ENCODE peak calls at places on chromosomes 3 and 15, in seven cellular contexts. X, V, L, M, N, F and E are unnamed samples.

GRCh38 chr3:44782891-44783290 is 21.3 kb downstream of the KIF15 start:
- DNase-seq in N (no peak), F (no peak), V (no peak), X (no peak), M (no peak), L (no peak), E (no peak)

GRCh38 chr3:14143826-14144225 is 19.0 kb downstream of the TMEM43 start:
- DNase-seq in N (no peak), M (no peak), X (no peak), L (peak; percentile 43), V (peak; percentile 98), F (peak; percentile 21), E (no peak)

GRCh38 chr15:51366911-51367310 is 25.5 kb downstream of the GLDN start:
- DNase-seq in F (no peak), X (no peak), L (peak; percentile 18), V (peak; percentile 85), M (no peak), N (no peak), E (no peak)

GRCh38 chr3:71442648-71443047 is 140.9 kb downstream of the FOXP1 start:
- DNase-seq in N (no peak), V (no peak), M (no peak), L (no peak), F (no peak), X (no peak), E (no peak)

GRCh38 chr3:104385421-104385820 is 981.3 kb upstream of the ALCAM start:
- DNase-seq in F (no peak), M (no peak), N (no peak), X (no peak), V (peak; percentile 15), L (no peak), E (no peak)

GRCh38 chr15:95019907-95020306 is 788.5 kb downstream of the MCTP2 start:
- DNase-seq in X (no peak), F (no peak), N (no peak), M (no peak), L (no peak), V (no peak), E (no peak)

GRCh38 chr15:33242165-33242564 is 47.7 kb upstream of the FMN1 start:
- DNase-seq in N (no peak), L (no peak), X (no peak), F (peak; percentile 74), M (no peak), V (no peak), E (no peak)

GRCh38 chr3:56764184-56764583 is 37.6 kb downstream of the ARHGEF3 start:
- DNase-seq in F (no peak), L (no peak), V (no peak), X (no peak), M (no peak), N (no peak), E (no peak)

GRCh38 chr3:5186854-5187151 is 704 bp upstream of the EDEM1 start:
- DNase-seq in F (peak; percentile 37), V (peak; percentile 62), X (no peak), L (no peak), N (no peak), M (no peak), E (no peak)

GRCh38 chr3:66038726-66039589 is at the start of gene MAGI1:
- DNase-seq in V (peak; percentile 98), F (peak; percentile 97), N (peak; percentile 92), L (peak; percentile 91), M (peak; percentile 83), X (peak; percentile 95), E (peak; percentile 94)

GRCh38 chr3:192367616-192368015 is 359.7 kb downstream of the FGF12 start:
- DNase-seq in X (no peak), V (no peak), M (no peak), N (no peak), F (no peak), L (no peak), E (no peak)

GRCh38 chr3:71994203-71994602 is 209.3 kb upstream of the PROK2 start:
- DNase-seq in X (no peak), L (no peak), V (no peak), M (no peak), F (no peak), N (no peak), E (no peak)

GRCh38 chr3:194281766-194282165 is 69.4 kb downstream of the CPN2 start:
- DNase-seq in N (no peak), F (no peak), M (no peak), V (no peak), X (no peak), L (peak; percentile 2), E (no peak)

DNA sequence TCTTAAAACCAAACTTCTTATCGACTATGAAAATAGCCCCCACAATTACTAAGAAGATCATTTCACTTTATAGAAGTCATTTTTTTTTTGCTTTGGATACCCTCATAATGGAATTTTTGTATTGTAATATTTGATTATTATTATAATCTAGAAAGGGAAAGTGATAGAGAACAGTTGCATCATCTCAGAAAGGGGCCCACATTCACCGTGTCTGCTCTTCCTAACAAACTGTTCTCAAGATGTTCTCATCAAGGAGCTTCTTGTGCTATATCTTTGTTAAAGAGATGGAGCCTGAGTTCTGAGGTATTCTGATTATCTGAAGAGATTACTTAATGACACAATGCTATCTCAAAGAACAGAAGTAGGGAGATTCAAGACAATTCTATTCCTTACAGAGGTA is 49.3 kb downstream of the MME start:
- DNase-seq in N (no peak), F (no peak), L (no peak), X (no peak), V (no peak), M (no peak), E (no peak)
- H3K36me3 ChIP-seq in N (no peaks in the 10 kb centered on the region), F (no peaks in the 10 kb centered on the region), L (no peaks in the 10 kb centered on the region), X (no peaks in the 10 kb centered on the region), V (no peaks in the 10 kb centered on the region), M (no peaks in the 10 kb centered on the region), E (peaks cover 2% of the 10 kb centered on the region)

GRCh38 chr15:64690578-64691296 is 84.7 kb downstream of the RBPMS2 start:
- DNase-seq in L (no peak), F (no peak), X (no peak), V (peak; percentile 61), N (no peak), M (peak; percentile 7), E (no peak)

GRCh38 chr15:64692166-64692565 is 83.2 kb downstream of the RBPMS2 start:
- DNase-seq in M (peak; percentile 74), L (no peak), F (no peak), V (no peak), N (peak; percentile 43), X (no peak), E (no peak)

GRCh38 chr15:64688179-64688578 is 87.2 kb downstream of the RBPMS2 start:
- DNase-seq in L (no peak), V (no peak), X (no peak), M (peak; percentile 28), N (no peak), F (no peak), E (no peak)

GRCh38 chr15:64688770-64689169 is 86.6 kb downstream of the RBPMS2 start:
- DNase-seq in F (no peak), V (no peak), M (peak; percentile 16), L (no peak), N (no peak), X (no peak), E (no peak)

DNA sequence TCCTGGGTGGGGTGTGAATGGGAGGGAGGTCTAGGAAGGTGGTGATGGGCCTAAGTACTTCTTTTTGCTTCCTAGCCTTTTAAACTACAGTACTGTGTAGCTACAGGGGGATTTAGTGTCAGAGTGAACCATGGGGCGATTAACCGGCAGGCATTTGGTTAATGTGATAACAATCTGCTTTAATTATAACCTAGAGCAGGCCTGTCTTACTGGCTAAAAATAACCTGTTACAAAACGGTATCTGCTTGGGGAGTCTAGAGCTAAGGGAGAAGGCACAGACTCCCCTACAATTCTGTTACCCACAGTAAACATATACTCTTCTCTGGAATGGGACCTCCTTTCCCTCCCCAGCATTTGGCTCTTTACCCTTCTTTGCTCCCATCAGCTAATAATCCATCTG is 85.4 kb downstream of the RBPMS2 start:
- DNase-seq in M (no peak), V (no peak), X (no peak), F (no peak), L (no peak), N (no peak), E (no peak)
- H3K36me3 ChIP-seq in M (peaks cover 43% of the 10 kb centered on the region), V (peaks cover 43% of the 10 kb centered on the region), X (peaks cover 96% of the 10 kb centered on the region), F (peaks cover 76% of the 10 kb centered on the region), L (peaks cover 33% of the 10 kb centered on the region), N (peaks cover 85% of the 10 kb centered on the region), E (peaks cover 3% of the 10 kb centered on the region)

GRCh38 chr15:58923284-58923683 is 10.2 kb downstream of the SLTM start:
- DNase-seq in V (no peak), F (no peak), N (no peak), X (no peak), L (no peak), M (no peak), E (no peak)

GRCh38 chr15:58921267-58921666 is 12.2 kb downstream of the SLTM start:
- DNase-seq in F (no peak), M (no peak), N (no peak), L (no peak), X (no peak), V (no peak), E (no peak)

GRCh38 chr15:58916962-58917361 is 16.5 kb downstream of the SLTM start:
- DNase-seq in V (no peak), M (no peak), N (no peak), X (no peak), L (no peak), F (no peak), E (no peak)

GRCh38 chr15:58919232-58919631 is 14.2 kb downstream of the SLTM start:
- DNase-seq in F (no peak), V (no peak), M (no peak), X (no peak), N (no peak), L (no peak), E (no peak)

GRCh38 chr15:58918239-58918638 is 15.2 kb downstream of the SLTM start:
- DNase-seq in X (no peak), N (no peak), M (no peak), V (peak; percentile 84), L (no peak), F (no peak), E (no peak)
- H3K36me3 ChIP-seq in X (peaks cover 93% of the 10 kb centered on the region), N (peaks cover 31% of the 10 kb centered on the region), M (peaks cover 9% of the 10 kb centered on the region), V (peaks cover 15% of the 10 kb centered on the region), L (peaks cover 3% of the 10 kb centered on the region), F (peaks cover 31% of the 10 kb centered on the region), E (peaks cover 36% of the 10 kb centered on the region)

GRCh38 chr3:124496066-124496465 is 234.2 kb upstream of the UMPS start:
- DNase-seq in X (no peak), F (no peak), M (no peak), L (no peak), N (no peak), V (no peak), E (no peak)

GRCh38 chr3:124489506-124489905 is 240.7 kb upstream of the UMPS start:
- DNase-seq in N (no peak), F (no peak), X (no peak), L (peak; percentile 16), M (no peak), V (no peak), E (no peak)

GRCh38 chr3:124491098-124491497 is 239.2 kb upstream of the UMPS start:
- DNase-seq in L (peak; percentile 49), X (no peak), M (no peak), N (no peak), F (no peak), V (no peak), E (no peak)

GRCh38 chr3:124492824-124493223 is 237.4 kb upstream of the UMPS start:
- DNase-seq in X (no peak), L (peak; percentile 69), N (peak; percentile 22), F (peak; percentile 76), V (peak; percentile 22), M (no peak), E (no peak)

DNA sequence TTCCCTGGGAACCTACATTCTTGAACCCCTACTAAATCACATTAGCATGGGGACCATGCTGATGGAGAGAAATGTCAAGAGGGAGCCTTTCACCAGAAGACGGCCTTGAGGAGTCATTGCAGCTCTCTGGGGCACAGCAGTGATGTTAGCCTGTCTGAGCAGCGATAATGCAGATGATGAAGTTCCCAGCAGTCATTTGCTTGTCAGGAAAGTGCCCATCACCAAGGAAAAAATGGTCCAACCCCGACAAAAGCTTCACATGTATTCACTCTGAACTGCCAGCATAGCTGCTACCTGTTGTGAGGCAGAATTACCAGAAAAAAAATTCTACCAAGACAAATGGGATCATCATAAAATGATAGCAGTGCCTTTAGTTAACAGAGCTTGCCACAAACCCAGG is 238.4 kb upstream of the UMPS start:
- DNase-seq in F (no peak), V (no peak), L (no peak), N (no peak), M (no peak), X (no peak), E (no peak)
- H3K36me3 ChIP-seq in F (no peaks in the 10 kb centered on the region), V (no peaks in the 10 kb centered on the region), L (no peaks in the 10 kb centered on the region), N (peaks cover 9% of the 10 kb centered on the region), M (no peaks in the 10 kb centered on the region), X (peaks cover 30% of the 10 kb centered on the region), E (no peaks in the 10 kb centered on the region)